ENCODE peak calls at places on chromosomes 7 and 10, in eight cellular contexts. Z is lower lobe of right lung; G is mammary epithelial cell; U is esophagus squamous epithelium; V is RWPE2; E is CD4-positive, alpha-beta memory T cell; M is H9; Q is ovary. A is an unnamed sample.

GRCh38 chr10:73229567-73229966 is 17.5 kb downstream of the DNAJC9 start:
- DNase-seq in Q (no peak), G (no peak), M (no peak), U (no peak), E (no peak), V (no peak), Z (no peak), A (no peak)

GRCh38 chr10:61904711-61905445 is 3.4 kb downstream of the ARID5B start:
- DNase-seq in U (no peak), M (no peak), Q (no peak), E (peak; percentile 79), Z (no peak), V (no peak), G (peak; percentile 90), A (no peak)

GRCh38 chr7:27235387-27236052 is 7.1 kb upstream of the EVX1 start:
- DNase-seq in G (peak; percentile 37), E (no peak), Q (no peak), Z (no peak), V (no peak), U (no peak), M (peak; percentile 84), A (no peak)

GRCh38 chr7:121485457-121486243 is 89.5 kb upstream of the FAM3C start:
- DNase-seq in G (peak; percentile 31), E (no peak), V (no peak), U (no peak), M (no peak), Q (no peak), Z (no peak), A (no peak)

GRCh38 chr7:77716804-77717203 is 20.5 kb downstream of the RSBN1L start:
- DNase-seq in Q (no peak), G (no peak), M (no peak), U (no peak), V (no peak), Z (no peak), E (no peak), A (no peak)

GRCh38 chr7:134612197-134612596 is 34.5 kb upstream of the BPGM start:
- DNase-seq in G (no peak), E (no peak), Q (no peak), Z (no peak), U (no peak), V (no peak), M (no peak), A (no peak)

GRCh38 chr10:48245977-48246376 is 28.5 kb downstream of the FRMPD2 start:
- DNase-seq in E (no peak), M (peak; percentile 10), G (no peak), V (no peak), Z (no peak), Q (no peak), U (no peak), A (no peak)

GRCh38 chr7:94975316-94975715 is 67.9 kb downstream of the PPP1R9A start:
- DNase-seq in G (no peak), U (no peak), E (no peak), M (no peak), V (no peak), Q (no peak), Z (no peak), A (no peak)

GRCh38 chr10:45380903-45381610 is 7.0 kb downstream of the ALOX5 start:
- DNase-seq in E (no peak), G (no peak), U (no peak), V (no peak), Z (peak; percentile 76), Q (no peak), M (no peak), A (no peak)

GRCh38 chr10:8187171-8187666 is 132.7 kb downstream of the GATA3 start:
- DNase-seq in G (no peak), M (no peak), Z (no peak), U (no peak), Q (no peak), E (no peak), V (no peak), A (no peak)

GRCh38 chr7:29019275-29019820 is 61.2 kb upstream of the TRIL start:
- DNase-seq in E (no peak), U (no peak), V (no peak), G (no peak), M (no peak), Z (no peak), Q (no peak), A (no peak)

GRCh38 chr10:79495306-79495705 is 17.0 kb upstream of the EIF5AL1 start:
- DNase-seq in E (no peak), U (no peak), V (no peak), M (no peak), Z (no peak), Q (no peak), G (no peak), A (no peak)

GRCh38 chr7:74053589-74054186 is 25.7 kb downstream of the ELN start:
- DNase-seq in Z (no peak), U (no peak), G (no peak), V (no peak), E (no peak), M (no peak), Q (no peak), A (no peak)

GRCh38 chr7:30074422-30075030 is 46.3 kb downstream of the PLEKHA8 start:
- DNase-seq in Q (no peak), V (no peak), E (no peak), Z (no peak), G (peak; percentile 31), M (no peak), U (no peak), A (no peak)

GRCh38 chr10:86334515-86335085 is 32.0 kb downstream of the GRID1 start:
- DNase-seq in E (no peak), Q (no peak), Z (peak; percentile 46), G (no peak), V (peak; percentile 39), U (no peak), M (peak; percentile 76), A (no peak)

GRCh38 chr10:58919927-58920654 is 256.4 kb upstream of the PHYHIPL start:
- DNase-seq in M (no peak), E (no peak), U (no peak), G (peak; percentile 91), Q (no peak), V (no peak), Z (no peak), A (no peak)

GRCh38 chr10:69634759-69635425 is 4.8 kb downstream of the FAM241B start:
- DNase-seq in Z (no peak), V (no peak), Q (no peak), E (no peak), G (no peak), U (no peak), M (peak; percentile 24), A (no peak)

GRCh38 chr10:89001024-89001423 is 10.4 kb downstream of the FAS start:
- DNase-seq in E (peak; percentile 70), G (no peak), M (no peak), Q (no peak), V (no peak), U (no peak), Z (no peak), A (no peak)

GRCh38 chr10:67914777-67915340 is 30.4 kb downstream of the SIRT1 start:
- DNase-seq in G (no peak), E (no peak), M (no peak), Q (no peak), V (no peak), U (no peak), Z (no peak), A (no peak)

GRCh38 chr10:102660891-102661613 is 16.8 kb downstream of the TRIM8 start:
- DNase-seq in G (no peak), Z (peak; percentile 80), V (no peak), E (peak; percentile 67), U (no peak), M (peak; percentile 55), Q (peak; percentile 81), A (no peak)

GRCh38 chr10:3502606-3503005 is 282.4 kb downstream of the KLF6 start:
- DNase-seq in M (no peak), Q (no peak), E (no peak), U (no peak), G (no peak), V (no peak), Z (no peak), A (no peak)

GRCh38 chr7:5248201-5248885 is 34.4 kb upstream of the SLC29A4 start:
- DNase-seq in Q (peak; percentile 90), Z (no peak), G (no peak), E (no peak), M (no peak), U (no peak), V (no peak), A (no peak)
- H3K27ac ChIP-seq in Q (no peak overlapping the region), Z (peak overlapping the region; percentile 11), G (no peak overlapping the region), E (no peak overlapping the region), M (no peak overlapping the region), U (peak overlapping the region; percentile 54), V (no peak overlapping the region), A (no peak overlapping the region)

DNA sequence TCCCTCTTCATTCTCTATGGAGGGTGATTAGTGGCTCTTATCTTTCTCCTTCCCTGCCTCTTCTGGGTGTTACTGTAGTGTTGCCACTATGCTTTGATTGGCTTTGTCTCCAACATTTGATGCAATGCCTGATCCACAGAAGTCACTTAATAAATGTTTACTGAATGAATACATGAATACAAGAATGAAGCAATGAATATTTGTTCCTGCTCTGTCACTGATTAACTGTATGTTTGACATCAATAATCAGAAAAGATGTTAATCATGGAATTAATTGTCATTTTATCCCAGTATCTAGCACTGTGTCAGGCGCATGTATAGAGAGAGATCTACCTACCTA is 4.3 kb downstream of the ANK3 start:
- DNase-seq in V (no peak), U (no peak), Z (no peak), M (no peak), E (no peak), Q (no peak), G (no peak), A (no peak)
- H3K27ac ChIP-seq in V (peak overlapping the region; percentile 83), U (no peak overlapping the region), Z (no peak overlapping the region), M (no peak overlapping the region), E (no peak overlapping the region), Q (no peak overlapping the region), G (no peak overlapping the region), A (no peak overlapping the region)

GRCh38 chr7:910931-911431 is 34.6 kb downstream of the GET4 start:
- DNase-seq in V (no peak), Z (no peak), M (no peak), E (peak; percentile 30), U (no peak), G (no peak), Q (no peak), A (no peak)

GRCh38 chr7:908159-908918 is 32.0 kb downstream of the GET4 start:
- DNase-seq in Q (no peak), M (no peak), Z (no peak), G (no peak), V (no peak), U (no peak), E (peak; percentile 46), A (no peak)

GRCh38 chr7:911791-912480 is 35.6 kb downstream of the GET4 start:
- DNase-seq in Z (no peak), U (no peak), Q (no peak), V (no peak), E (peak; percentile 27), M (no peak), G (no peak), A (peak; percentile 67)

GRCh38 chr7:909358-910329 is 33.3 kb downstream of the GET4 start:
- DNase-seq in E (peak; percentile 46), G (no peak), U (no peak), Q (peak; percentile 62), Z (peak; percentile 90), M (no peak), V (no peak), A (peak; percentile 38)

GRCh38 chr7:910441-910861 is 34.1 kb downstream of the GET4 start:
- DNase-seq in Z (no peak), U (no peak), Q (no peak), E (no peak), G (no peak), M (no peak), V (no peak), A (no peak)
- H3K27ac ChIP-seq in Z (no peak overlapping the region), U (no peak overlapping the region), Q (no peak overlapping the region), E (no peak overlapping the region), G (no peak overlapping the region), M (no peak overlapping the region), V (no peak overlapping the region), A (peak overlapping the region; percentile 75)

GRCh38 chr10:1626410-1626809 is 110.9 kb downstream of the ADARB2 start:
- DNase-seq in V (no peak), G (no peak), E (no peak), U (no peak), Z (no peak), Q (no peak), M (no peak), A (no peak)
- H3K27ac ChIP-seq in V (no peak overlapping the region), G (no peak overlapping the region), E (no peak overlapping the region), U (no peak overlapping the region), Z (no peak overlapping the region), Q (no peak overlapping the region), M (no peak overlapping the region), A (no peak overlapping the region)

A was measured in caudate nucleus.